ENCODE peak calls at places on chromosome 17, in eight cellular contexts. G is neuronal stem cell; X is adipocyte; H is mammary epithelial cell; V is right lobe of liver; Y is naive thymus-derived CD4-positive, alpha-beta T cell; B is small intestine; E is A549. K is an unnamed sample.

GRCh38 chr17:37124074-37124824 is 175.5 kb downstream of the AATF start:
- DNase-seq in G (no peak), X (no peak), H (no peak), V (no peak), Y (no peak), B (no peak), E (no peak), K (no peak)

GRCh38 chr17:78898075-78898836 is 4.7 kb downstream of the CEP295NL start:
- DNase-seq in G (no peak), X (no peak), H (no peak), V (no peak), Y (no peak), B (no peak), E (no peak), K (no peak)

GRCh38 chr17:82384051-82384729 is 12.6 kb downstream of the UTS2R start:
- DNase-seq in G (no peak), X (no peak), H (no peak), V (no peak), Y (no peak), B (no peak), E (no peak), K (no peak)

GRCh38 chr17:42121066-42121769 is at the start of gene KAT2A:
- DNase-seq in G (peak; percentile 79), X (peak; percentile 93), H (peak; percentile 71), V (peak; percentile 85), Y (peak; percentile 69), B (peak; percentile 84), E (peak; percentile 99), K (peak; percentile 84)

GRCh38 chr17:289409-289808 is 63.2 kb downstream of the RPH3AL start:
- DNase-seq in G (no peak), X (no peak), H (no peak), V (peak; percentile 7), Y (no peak), B (no peak), E (no peak), K (no peak)

GRCh38 chr17:52442350-52442749 is 283.8 kb upstream of the CA10 start:
- DNase-seq in G (no peak), X (no peak), H (no peak), V (no peak), Y (no peak), B (no peak), E (no peak), K (no peak)

GRCh38 chr17:72165202-72165972 is 44.6 kb downstream of the SOX9 start:
- DNase-seq in G (no peak), X (no peak), H (no peak), V (no peak), Y (no peak), B (no peak), E (no peak), K (no peak)

GRCh38 chr17:65204001-65204400 is 66.8 kb downstream of the RGS9 start:
- DNase-seq in G (no peak), X (no peak), H (no peak), V (no peak), Y (no peak), B (no peak), E (no peak), K (no peak)

GRCh38 chr17:37608369-37609169 is 649 bp downstream of the SYNRG start:
- DNase-seq in G (peak; percentile 77), X (peak; percentile 66), H (peak; percentile 20), V (no peak), Y (peak; percentile 20), B (peak; percentile 35), E (peak; percentile 61), K (peak; percentile 26)

GRCh38 chr17:49850772-49851386 is 3.0 kb upstream of the TAC4 start:
- DNase-seq in G (no peak), X (peak; percentile 61), H (no peak), V (no peak), Y (peak; percentile 6), B (no peak), E (no peak), K (no peak)

GRCh38 chr17:7019406-7019805 is 3.4 kb upstream of the BCL6B start:
- DNase-seq in G (no peak), X (no peak), H (no peak), V (no peak), Y (no peak), B (no peak), E (no peak), K (no peak)

GRCh38 chr17:48328457-48328856 is 101.6 kb downstream of the SKAP1 start:
- DNase-seq in G (no peak), X (no peak), H (no peak), V (no peak), Y (no peak), B (no peak), E (no peak), K (no peak)

GRCh38 chr17:31564883-31565297 is 173.4 kb downstream of the RAB11FIP4 start:
- DNase-seq in G (no peak), X (peak; percentile 53), H (peak; percentile 26), V (peak; percentile 42), Y (no peak), B (no peak), E (no peak), K (no peak)
- H3K4me1 ChIP-seq in G (peaks cover 4% of the 10 kb centered on the region), X (peaks cover 82% of the 10 kb centered on the region), H (no peaks in the 10 kb centered on the region), V (peaks cover 87% of the 10 kb centered on the region), Y (no peaks in the 10 kb centered on the region), B (no peaks in the 10 kb centered on the region), E (peaks cover 35% of the 10 kb centered on the region), K (peaks cover 98% of the 10 kb centered on the region)

DNA sequence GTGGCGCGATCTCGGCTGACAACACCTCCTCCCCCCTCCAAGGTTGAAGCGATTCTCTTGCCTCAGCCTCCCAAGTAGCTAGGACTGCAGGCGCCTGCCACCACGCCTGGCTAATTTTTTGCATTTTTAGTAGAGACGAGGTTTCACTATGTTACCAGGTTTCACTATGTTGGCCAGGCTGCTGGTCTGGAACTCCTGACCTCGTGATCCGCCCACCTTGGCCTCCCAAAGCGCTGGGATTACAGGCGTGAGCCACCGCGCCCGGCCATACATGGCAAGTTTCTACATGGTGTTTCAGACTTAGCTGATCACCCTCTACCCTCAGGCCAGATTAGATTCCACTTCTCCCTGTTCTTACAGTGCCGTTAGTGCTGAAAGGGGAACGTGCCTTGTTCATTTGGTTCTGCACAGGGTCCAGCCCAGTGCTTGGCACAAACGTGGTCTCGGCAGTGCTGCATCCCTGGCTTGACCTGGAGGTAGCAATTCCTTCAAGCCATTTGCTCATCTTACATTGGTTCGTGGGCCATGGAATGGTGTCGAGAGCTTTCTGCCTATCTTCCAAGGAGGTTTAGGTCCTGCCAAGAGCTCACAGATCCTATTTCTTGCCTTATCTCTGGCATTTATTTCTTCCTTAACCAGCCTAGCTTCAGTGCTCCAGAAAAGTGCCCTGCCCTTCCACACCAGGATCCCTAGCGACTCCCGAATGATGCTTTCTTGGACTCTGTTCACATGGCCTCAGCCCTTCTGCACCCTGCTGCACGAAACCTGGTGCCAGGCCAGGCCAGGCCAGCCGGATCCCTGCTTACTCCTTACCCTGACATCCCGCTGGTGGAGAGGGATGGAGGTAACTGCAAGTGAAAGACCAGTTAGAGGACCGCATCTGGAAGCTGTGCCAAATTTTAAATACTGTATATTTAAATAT is 14.8 kb upstream of the AURKB start:
- DNase-seq in G (no peak), X (no peak), H (no peak), V (no peak), Y (no peak), B (no peak), E (no peak), K (no peak)
- H3K4me1 ChIP-seq in G (peaks cover 8% of the 10 kb centered on the region), X (peaks cover 19% of the 10 kb centered on the region), H (peaks cover 15% of the 10 kb centered on the region), V (peaks cover 11% of the 10 kb centered on the region), Y (peaks cover 26% of the 10 kb centered on the region), B (peaks cover 4% of the 10 kb centered on the region), E (peaks cover 22% of the 10 kb centered on the region), K (peaks cover 46% of the 10 kb centered on the region)

GRCh38 chr17:29722411-29723198 is 99.9 kb upstream of the CORO6 start:
- DNase-seq in G (no peak), X (peak; percentile 94), H (no peak), V (no peak), Y (peak; percentile 77), B (peak; percentile 53), E (no peak), K (no peak)

GRCh38 chr17:29719469-29719868 is 96.8 kb upstream of the CORO6 start:
- DNase-seq in G (no peak), X (no peak), H (no peak), V (no peak), Y (no peak), B (no peak), E (no peak), K (no peak)

GRCh38 chr17:29718446-29719039 is 95.8 kb upstream of the CORO6 start:
- DNase-seq in G (no peak), X (no peak), H (no peak), V (no peak), Y (no peak), B (no peak), E (no peak), K (no peak)

GRCh38 chr17:29717817-29718216 is 95.1 kb upstream of the CORO6 start:
- DNase-seq in G (no peak), X (no peak), H (no peak), V (no peak), Y (no peak), B (no peak), E (no peak), K (no peak)

DNA sequence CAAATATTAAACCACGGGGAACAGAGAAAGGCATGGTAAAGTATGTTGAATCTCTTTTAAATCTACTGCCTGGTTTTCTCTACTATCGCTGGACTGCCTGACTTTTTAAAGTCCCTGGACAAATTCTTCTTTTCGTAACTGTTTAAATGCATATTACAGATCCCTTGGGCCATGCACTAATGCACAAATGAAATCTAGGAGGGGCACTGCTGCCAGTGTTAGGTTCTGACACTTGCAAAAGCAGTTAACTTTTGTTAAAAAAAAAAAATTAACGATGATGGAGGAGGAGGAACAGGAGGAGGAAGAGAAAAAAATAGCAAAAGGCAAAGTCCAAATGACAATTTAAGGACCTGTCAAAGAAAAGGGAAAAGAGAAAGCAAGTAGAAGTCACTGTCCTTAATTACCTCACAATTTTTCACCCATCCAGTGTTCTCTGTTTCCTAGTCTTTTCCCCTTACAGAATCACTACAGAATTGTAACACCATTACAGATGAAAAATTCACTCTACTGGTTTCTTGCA is 97.8 kb upstream of the CORO6 start:
- DNase-seq in G (no peak), X (no peak), H (no peak), V (no peak), Y (no peak), B (no peak), E (no peak), K (no peak)
- H3K4me1 ChIP-seq in G (peaks cover 9% of the 10 kb centered on the region), X (peaks cover 27% of the 10 kb centered on the region), H (no peaks in the 10 kb centered on the region), V (no peaks in the 10 kb centered on the region), Y (peaks cover 53% of the 10 kb centered on the region), B (no peaks in the 10 kb centered on the region), E (peaks cover 6% of the 10 kb centered on the region), K (peaks cover 34% of the 10 kb centered on the region)

GRCh38 chr17:66749217-66749832 is 85.6 kb upstream of the CACNG5 start:
- DNase-seq in G (no peak), X (no peak), H (no peak), V (no peak), Y (no peak), B (no peak), E (no peak), K (no peak)

GRCh38 chr17:66746736-66747135 is 88.2 kb upstream of the CACNG5 start:
- DNase-seq in G (no peak), X (no peak), H (no peak), V (no peak), Y (no peak), B (no peak), E (no peak), K (no peak)

GRCh38 chr17:66748578-66748977 is 86.3 kb upstream of the CACNG5 start:
- DNase-seq in G (no peak), X (no peak), H (no peak), V (no peak), Y (no peak), B (no peak), E (no peak), K (no peak)

GRCh38 chr17:66750756-66751543 is 84.0 kb upstream of the CACNG5 start:
- DNase-seq in G (no peak), X (no peak), H (no peak), V (no peak), Y (no peak), B (no peak), E (no peak), K (no peak)

GRCh38 chr17:66747561-66748275 is 87.2 kb upstream of the CACNG5 start:
- DNase-seq in G (no peak), X (peak; percentile 13), H (peak; percentile 3), V (no peak), Y (no peak), B (no peak), E (no peak), K (no peak)
- H3K4me1 ChIP-seq in G (peaks cover 11% of the 10 kb centered on the region), X (peaks cover 12% of the 10 kb centered on the region), H (no peaks in the 10 kb centered on the region), V (no peaks in the 10 kb centered on the region), Y (no peaks in the 10 kb centered on the region), B (no peaks in the 10 kb centered on the region), E (no peaks in the 10 kb centered on the region), K (no peaks in the 10 kb centered on the region)